ENCODE peak calls at places on chromosomes 16 and 17, in ten cellular contexts. One of them, this sample, is unnamed.

GRCh38 chr17:41650794-41651624 is 26.6 kb upstream of the KRT17 start:
- DNase-seq in LoVo: no peak
- DNase-seq in stimulated activated CD4-positive, alpha-beta T cell treated with anti-CD3 and anti-CD28 coated beads, Interleukin-12 subunit alpha, Interleukin-12 subunit beta, amount 100 ng/mL, for 24 hours: no peak
- DNase-seq in SK-N-MC: no peak
- DNase-seq in skeletal muscle cell: no peak
- DNase-seq in mucosa of gallbladder: no peak
- DNase-seq in HCEC 1CT: no peak
- DNase-seq in NCI-H2107: no peak
- DNase-seq in GM04503: no peak
- DNase-seq in central memory CD8-positive, alpha-beta T cell: no peak
- DNase-seq in this sample: no peak

GRCh38 chr16:17367932-17368331 is 102.8 kb downstream of the XYLT1 start:
- DNase-seq in LoVo: no peak
- DNase-seq in stimulated activated CD4-positive, alpha-beta T cell treated with anti-CD3 and anti-CD28 coated beads, Interleukin-12 subunit alpha, Interleukin-12 subunit beta, amount 100 ng/mL, for 24 hours: no peak
- DNase-seq in SK-N-MC: no peak
- DNase-seq in skeletal muscle cell: peak; percentile 76
- DNase-seq in mucosa of gallbladder: no peak
- DNase-seq in HCEC 1CT: no peak
- DNase-seq in NCI-H2107: no peak
- DNase-seq in GM04503: no peak
- DNase-seq in central memory CD8-positive, alpha-beta T cell: no peak
- DNase-seq in this sample: no peak

GRCh38 chr17:6231886-6232767 is 161.9 kb downstream of the WSCD1 start:
- DNase-seq in LoVo: peak; percentile 40
- DNase-seq in stimulated activated CD4-positive, alpha-beta T cell treated with anti-CD3 and anti-CD28 coated beads, Interleukin-12 subunit alpha, Interleukin-12 subunit beta, amount 100 ng/mL, for 24 hours: no peak
- DNase-seq in SK-N-MC: no peak
- DNase-seq in skeletal muscle cell: no peak
- DNase-seq in mucosa of gallbladder: no peak
- DNase-seq in HCEC 1CT: no peak
- DNase-seq in NCI-H2107: no peak
- DNase-seq in GM04503: peak; percentile 6
- DNase-seq in central memory CD8-positive, alpha-beta T cell: no peak
- DNase-seq in this sample: no peak

GRCh38 chr17:76345377-76345945 is 8.3 kb downstream of the PRPSAP1 start:
- DNase-seq in LoVo: no peak
- DNase-seq in stimulated activated CD4-positive, alpha-beta T cell treated with anti-CD3 and anti-CD28 coated beads, Interleukin-12 subunit alpha, Interleukin-12 subunit beta, amount 100 ng/mL, for 24 hours: no peak
- DNase-seq in SK-N-MC: no peak
- DNase-seq in skeletal muscle cell: peak; percentile 4
- DNase-seq in mucosa of gallbladder: no peak
- DNase-seq in HCEC 1CT: no peak
- DNase-seq in NCI-H2107: no peak
- DNase-seq in GM04503: no peak
- DNase-seq in central memory CD8-positive, alpha-beta T cell: no peak
- DNase-seq in this sample: no peak

GRCh38 chr17:21171309-21171922 is 42.5 kb downstream of the TMEM11 start:
- DNase-seq in LoVo: no peak
- DNase-seq in stimulated activated CD4-positive, alpha-beta T cell treated with anti-CD3 and anti-CD28 coated beads, Interleukin-12 subunit alpha, Interleukin-12 subunit beta, amount 100 ng/mL, for 24 hours: no peak
- DNase-seq in SK-N-MC: no peak
- DNase-seq in skeletal muscle cell: no peak
- DNase-seq in mucosa of gallbladder: no peak
- DNase-seq in HCEC 1CT: no peak
- DNase-seq in NCI-H2107: no peak
- DNase-seq in GM04503: no peak
- DNase-seq in central memory CD8-positive, alpha-beta T cell: no peak
- DNase-seq in this sample: no peak

GRCh38 chr16:84054271-84054670 is 11.7 kb upstream of the SLC38A8 start:
- DNase-seq in LoVo: no peak
- DNase-seq in stimulated activated CD4-positive, alpha-beta T cell treated with anti-CD3 and anti-CD28 coated beads, Interleukin-12 subunit alpha, Interleukin-12 subunit beta, amount 100 ng/mL, for 24 hours: no peak
- DNase-seq in SK-N-MC: no peak
- DNase-seq in skeletal muscle cell: no peak
- DNase-seq in mucosa of gallbladder: no peak
- DNase-seq in HCEC 1CT: no peak
- DNase-seq in NCI-H2107: no peak
- DNase-seq in GM04503: no peak
- DNase-seq in central memory CD8-positive, alpha-beta T cell: no peak
- DNase-seq in this sample: no peak

GRCh38 chr16:6081320-6081976 is 983.9 kb upstream of the EEF2KMT start:
- DNase-seq in LoVo: peak; percentile 26
- DNase-seq in stimulated activated CD4-positive, alpha-beta T cell treated with anti-CD3 and anti-CD28 coated beads, Interleukin-12 subunit alpha, Interleukin-12 subunit beta, amount 100 ng/mL, for 24 hours: no peak
- DNase-seq in SK-N-MC: peak; percentile 2
- DNase-seq in skeletal muscle cell: no peak
- DNase-seq in mucosa of gallbladder: peak; percentile 41
- DNase-seq in HCEC 1CT: no peak
- DNase-seq in NCI-H2107: no peak
- DNase-seq in GM04503: no peak
- DNase-seq in central memory CD8-positive, alpha-beta T cell: no peak
- DNase-seq in this sample: no peak

GRCh38 chr17:50055055-50055425 is 870 bp upstream of the ITGA3 start:
- DNase-seq in LoVo: peak; percentile 88
- DNase-seq in stimulated activated CD4-positive, alpha-beta T cell treated with anti-CD3 and anti-CD28 coated beads, Interleukin-12 subunit alpha, Interleukin-12 subunit beta, amount 100 ng/mL, for 24 hours: no peak
- DNase-seq in SK-N-MC: no peak
- DNase-seq in skeletal muscle cell: no peak
- DNase-seq in mucosa of gallbladder: peak; percentile 75
- DNase-seq in HCEC 1CT: no peak
- DNase-seq in NCI-H2107: peak; percentile 73
- DNase-seq in GM04503: no peak
- DNase-seq in central memory CD8-positive, alpha-beta T cell: no peak
- DNase-seq in this sample: no peak

GRCh38 chr17:44417553-44417952 is 28.1 kb upstream of the ITGA2B start:
- DNase-seq in LoVo: peak; percentile 29
- DNase-seq in stimulated activated CD4-positive, alpha-beta T cell treated with anti-CD3 and anti-CD28 coated beads, Interleukin-12 subunit alpha, Interleukin-12 subunit beta, amount 100 ng/mL, for 24 hours: no peak
- DNase-seq in SK-N-MC: no peak
- DNase-seq in skeletal muscle cell: peak; percentile 55
- DNase-seq in mucosa of gallbladder: no peak
- DNase-seq in HCEC 1CT: peak; percentile 58
- DNase-seq in NCI-H2107: no peak
- DNase-seq in GM04503: peak; percentile 56
- DNase-seq in central memory CD8-positive, alpha-beta T cell: no peak
- DNase-seq in this sample: peak; percentile 10

GRCh38 chr17:11336290-11336995 is 95.4 kb downstream of the SHISA6 start:
- DNase-seq in LoVo: no peak
- DNase-seq in stimulated activated CD4-positive, alpha-beta T cell treated with anti-CD3 and anti-CD28 coated beads, Interleukin-12 subunit alpha, Interleukin-12 subunit beta, amount 100 ng/mL, for 24 hours: no peak
- DNase-seq in SK-N-MC: no peak
- DNase-seq in skeletal muscle cell: no peak
- DNase-seq in mucosa of gallbladder: no peak
- DNase-seq in HCEC 1CT: no peak
- DNase-seq in NCI-H2107: no peak
- DNase-seq in GM04503: no peak
- DNase-seq in central memory CD8-positive, alpha-beta T cell: no peak
- DNase-seq in this sample: no peak

GRCh38 chr17:75478508-75478907 is 22.1 kb downstream of the TMEM94 start:
- DNase-seq in LoVo: no peak
- DNase-seq in stimulated activated CD4-positive, alpha-beta T cell treated with anti-CD3 and anti-CD28 coated beads, Interleukin-12 subunit alpha, Interleukin-12 subunit beta, amount 100 ng/mL, for 24 hours: no peak
- DNase-seq in SK-N-MC: no peak
- DNase-seq in skeletal muscle cell: no peak
- DNase-seq in mucosa of gallbladder: no peak
- DNase-seq in HCEC 1CT: no peak
- DNase-seq in NCI-H2107: no peak
- DNase-seq in GM04503: no peak
- DNase-seq in central memory CD8-positive, alpha-beta T cell: no peak
- DNase-seq in this sample: no peak

GRCh38 chr17:44219126-44219635 is 294 bp downstream of the UBTF start:
- DNase-seq in LoVo: peak; percentile 75
- DNase-seq in stimulated activated CD4-positive, alpha-beta T cell treated with anti-CD3 and anti-CD28 coated beads, Interleukin-12 subunit alpha, Interleukin-12 subunit beta, amount 100 ng/mL, for 24 hours: no peak
- DNase-seq in SK-N-MC: no peak
- DNase-seq in skeletal muscle cell: no peak
- DNase-seq in mucosa of gallbladder: peak; percentile 61
- DNase-seq in HCEC 1CT: peak; percentile 78
- DNase-seq in NCI-H2107: peak; percentile 37
- DNase-seq in GM04503: no peak
- DNase-seq in central memory CD8-positive, alpha-beta T cell: peak; percentile 63
- DNase-seq in this sample: peak; percentile 58

GRCh38 chr17:11363575-11363974 is 122.6 kb downstream of the SHISA6 start:
- DNase-seq in LoVo: no peak
- DNase-seq in stimulated activated CD4-positive, alpha-beta T cell treated with anti-CD3 and anti-CD28 coated beads, Interleukin-12 subunit alpha, Interleukin-12 subunit beta, amount 100 ng/mL, for 24 hours: no peak
- DNase-seq in SK-N-MC: no peak
- DNase-seq in skeletal muscle cell: no peak
- DNase-seq in mucosa of gallbladder: no peak
- DNase-seq in HCEC 1CT: no peak
- DNase-seq in NCI-H2107: no peak
- DNase-seq in GM04503: no peak
- DNase-seq in central memory CD8-positive, alpha-beta T cell: no peak
- DNase-seq in this sample: no peak

GRCh38 chr16:81625544-81626152 is 153.4 kb upstream of the PLCG2 start:
- DNase-seq in LoVo: no peak
- DNase-seq in stimulated activated CD4-positive, alpha-beta T cell treated with anti-CD3 and anti-CD28 coated beads, Interleukin-12 subunit alpha, Interleukin-12 subunit beta, amount 100 ng/mL, for 24 hours: no peak
- DNase-seq in SK-N-MC: no peak
- DNase-seq in skeletal muscle cell: no peak
- DNase-seq in mucosa of gallbladder: peak; percentile 40
- DNase-seq in HCEC 1CT: no peak
- DNase-seq in NCI-H2107: no peak
- DNase-seq in GM04503: no peak
- DNase-seq in central memory CD8-positive, alpha-beta T cell: no peak
- DNase-seq in this sample: no peak

GRCh38 chr16:89890200-89890599 is 16.8 kb downstream of the TCF25 start:
- DNase-seq in LoVo: no peak
- DNase-seq in stimulated activated CD4-positive, alpha-beta T cell treated with anti-CD3 and anti-CD28 coated beads, Interleukin-12 subunit alpha, Interleukin-12 subunit beta, amount 100 ng/mL, for 24 hours: no peak
- DNase-seq in SK-N-MC: no peak
- DNase-seq in skeletal muscle cell: no peak
- DNase-seq in mucosa of gallbladder: no peak
- DNase-seq in HCEC 1CT: no peak
- DNase-seq in NCI-H2107: no peak
- DNase-seq in GM04503: no peak
- DNase-seq in central memory CD8-positive, alpha-beta T cell: no peak
- DNase-seq in this sample: peak; percentile 30

GRCh38 chr16:85541619-85542547 is 71.2 kb upstream of the GSE1 start:
- DNase-seq in LoVo: no peak
- DNase-seq in stimulated activated CD4-positive, alpha-beta T cell treated with anti-CD3 and anti-CD28 coated beads, Interleukin-12 subunit alpha, Interleukin-12 subunit beta, amount 100 ng/mL, for 24 hours: no peak
- DNase-seq in SK-N-MC: no peak
- DNase-seq in skeletal muscle cell: no peak
- DNase-seq in mucosa of gallbladder: no peak
- DNase-seq in HCEC 1CT: no peak
- DNase-seq in NCI-H2107: no peak
- DNase-seq in GM04503: no peak
- DNase-seq in central memory CD8-positive, alpha-beta T cell: no peak
- DNase-seq in this sample: no peak

GRCh38 chr17:81291662-81292061 is 3.4 kb downstream of the SLC38A10 start:
- DNase-seq in LoVo: peak; percentile 41
- DNase-seq in stimulated activated CD4-positive, alpha-beta T cell treated with anti-CD3 and anti-CD28 coated beads, Interleukin-12 subunit alpha, Interleukin-12 subunit beta, amount 100 ng/mL, for 24 hours: peak; percentile 55
- DNase-seq in SK-N-MC: no peak
- DNase-seq in skeletal muscle cell: no peak
- DNase-seq in mucosa of gallbladder: peak; percentile 64
- DNase-seq in HCEC 1CT: peak; percentile 23
- DNase-seq in NCI-H2107: peak; percentile 26
- DNase-seq in GM04503: no peak
- DNase-seq in central memory CD8-positive, alpha-beta T cell: peak; percentile 49
- DNase-seq in this sample: peak; percentile 56

GRCh38 chr17:27323538-27324212 is 29.8 kb downstream of the WSB1 start:
- DNase-seq in LoVo: peak; percentile 71
- DNase-seq in stimulated activated CD4-positive, alpha-beta T cell treated with anti-CD3 and anti-CD28 coated beads, Interleukin-12 subunit alpha, Interleukin-12 subunit beta, amount 100 ng/mL, for 24 hours: no peak
- DNase-seq in SK-N-MC: no peak
- DNase-seq in skeletal muscle cell: peak; percentile 23
- DNase-seq in mucosa of gallbladder: peak; percentile 79
- DNase-seq in HCEC 1CT: peak; percentile 66
- DNase-seq in NCI-H2107: no peak
- DNase-seq in GM04503: peak; percentile 29
- DNase-seq in central memory CD8-positive, alpha-beta T cell: no peak
- DNase-seq in this sample: no peak

GRCh38 chr17:72970794-72971512 is 121.5 kb downstream of the SLC39A11 start:
- DNase-seq in LoVo: no peak
- DNase-seq in stimulated activated CD4-positive, alpha-beta T cell treated with anti-CD3 and anti-CD28 coated beads, Interleukin-12 subunit alpha, Interleukin-12 subunit beta, amount 100 ng/mL, for 24 hours: no peak
- DNase-seq in SK-N-MC: no peak
- DNase-seq in skeletal muscle cell: no peak
- DNase-seq in mucosa of gallbladder: no peak
- DNase-seq in HCEC 1CT: no peak
- DNase-seq in NCI-H2107: no peak
- DNase-seq in GM04503: no peak
- DNase-seq in central memory CD8-positive, alpha-beta T cell: no peak
- DNase-seq in this sample: no peak

GRCh38 chr16:31507929-31508705 is at the start of gene RUSF1:
- DNase-seq in LoVo: peak; percentile 85
- DNase-seq in stimulated activated CD4-positive, alpha-beta T cell treated with anti-CD3 and anti-CD28 coated beads, Interleukin-12 subunit alpha, Interleukin-12 subunit beta, amount 100 ng/mL, for 24 hours: peak; percentile 72
- DNase-seq in SK-N-MC: peak; percentile 35
- DNase-seq in skeletal muscle cell: peak; percentile 63
- DNase-seq in mucosa of gallbladder: peak; percentile 92
- DNase-seq in HCEC 1CT: peak; percentile 84
- DNase-seq in NCI-H2107: peak; percentile 71
- DNase-seq in GM04503: peak; percentile 49
- DNase-seq in central memory CD8-positive, alpha-beta T cell: peak; percentile 57
- DNase-seq in this sample: peak; percentile 79

GRCh38 chr16:55144656-55145055 is 179.3 kb upstream of the IRX6 start:
- DNase-seq in LoVo: no peak
- DNase-seq in stimulated activated CD4-positive, alpha-beta T cell treated with anti-CD3 and anti-CD28 coated beads, Interleukin-12 subunit alpha, Interleukin-12 subunit beta, amount 100 ng/mL, for 24 hours: no peak
- DNase-seq in SK-N-MC: no peak
- DNase-seq in skeletal muscle cell: no peak
- DNase-seq in mucosa of gallbladder: no peak
- DNase-seq in HCEC 1CT: no peak
- DNase-seq in NCI-H2107: no peak
- DNase-seq in GM04503: no peak
- DNase-seq in central memory CD8-positive, alpha-beta T cell: no peak
- DNase-seq in this sample: no peak

GRCh38 chr17:7107012-7107754 is 7.4 kb downstream of the ASGR2 start:
- DNase-seq in LoVo: no peak
- DNase-seq in stimulated activated CD4-positive, alpha-beta T cell treated with anti-CD3 and anti-CD28 coated beads, Interleukin-12 subunit alpha, Interleukin-12 subunit beta, amount 100 ng/mL, for 24 hours: no peak
- DNase-seq in SK-N-MC: no peak
- DNase-seq in skeletal muscle cell: no peak
- DNase-seq in mucosa of gallbladder: no peak
- DNase-seq in HCEC 1CT: no peak
- DNase-seq in NCI-H2107: peak; percentile 7
- DNase-seq in GM04503: no peak
- DNase-seq in central memory CD8-positive, alpha-beta T cell: no peak
- DNase-seq in this sample: no peak

GRCh38 chr16:57446530-57447141 is 549 bp downstream of the CIAPIN1 start:
- DNase-seq in LoVo: peak; percentile 52
- DNase-seq in stimulated activated CD4-positive, alpha-beta T cell treated with anti-CD3 and anti-CD28 coated beads, Interleukin-12 subunit alpha, Interleukin-12 subunit beta, amount 100 ng/mL, for 24 hours: peak; percentile 9
- DNase-seq in SK-N-MC: no peak
- DNase-seq in skeletal muscle cell: no peak
- DNase-seq in mucosa of gallbladder: no peak
- DNase-seq in HCEC 1CT: peak; percentile 11
- DNase-seq in NCI-H2107: peak; percentile 11
- DNase-seq in GM04503: no peak
- DNase-seq in central memory CD8-positive, alpha-beta T cell: peak; percentile 11
- DNase-seq in this sample: peak; percentile 3

GRCh38 chr16:31181102-31181830 is 1.3 kb downstream of the FUS start:
- DNase-seq in LoVo: no peak
- DNase-seq in stimulated activated CD4-positive, alpha-beta T cell treated with anti-CD3 and anti-CD28 coated beads, Interleukin-12 subunit alpha, Interleukin-12 subunit beta, amount 100 ng/mL, for 24 hours: no peak
- DNase-seq in SK-N-MC: no peak
- DNase-seq in skeletal muscle cell: no peak
- DNase-seq in mucosa of gallbladder: peak; percentile 19
- DNase-seq in HCEC 1CT: peak; percentile 38
- DNase-seq in NCI-H2107: no peak
- DNase-seq in GM04503: no peak
- DNase-seq in central memory CD8-positive, alpha-beta T cell: no peak
- DNase-seq in this sample: no peak

GRCh38 chr16:53078765-53079484 is 24.1 kb downstream of the CHD9 start:
- DNase-seq in LoVo: no peak
- DNase-seq in stimulated activated CD4-positive, alpha-beta T cell treated with anti-CD3 and anti-CD28 coated beads, Interleukin-12 subunit alpha, Interleukin-12 subunit beta, amount 100 ng/mL, for 24 hours: no peak
- DNase-seq in SK-N-MC: no peak
- DNase-seq in skeletal muscle cell: no peak
- DNase-seq in mucosa of gallbladder: no peak
- DNase-seq in HCEC 1CT: no peak
- DNase-seq in NCI-H2107: no peak
- DNase-seq in GM04503: no peak
- DNase-seq in central memory CD8-positive, alpha-beta T cell: no peak
- DNase-seq in this sample: no peak